ENCODE peak calls at places on chromosomes 4 and X, in eight cellular contexts. G is right lobe of liver; R is upper lobe of right lung; V is CD8-positive, alpha-beta T cell; I is upper lobe of left lung; H is Panc1; S is left lung; W is body of pancreas. L is an unnamed sample.
A peak's percentile ranks its signal among the peaks of the same experiment; 100 is the strongest.

GRCh38 chr4:147825451-147826287 is 93.8 kb downstream of the ARHGAP10 start:
- ATAC-seq in G (no peak), R (peak; percentile 67), V (no peak), I (no peak), H (no peak), S (peak; percentile 10), W (peak; percentile 76), L (no peak)

GRCh38 chrX:42739771-42740170 is 38.2 kb downstream of the PPP1R2C start:
- ATAC-seq in G (peak; percentile 31), R (peak; percentile 52), V (no peak), I (no peak), H (no peak), S (peak; percentile 57), W (peak; percentile 45), L (no peak)

GRCh38 chrX:13752141-13752540 is 17.6 kb downstream of the OFD1 start:
- ATAC-seq in G (no peak), R (no peak), V (no peak), I (no peak), H (no peak), S (no peak), W (no peak), L (no peak)

GRCh38 chr4:91092398-91092955 is 965.3 kb downstream of the CCSER1 start:
- ATAC-seq in G (no peak), R (no peak), V (no peak), I (no peak), H (no peak), S (peak; percentile 23), W (no peak), L (no peak)

GRCh38 chr4:86657910-86658309 is 63.8 kb downstream of the PTPN13 start:
- ATAC-seq in G (no peak), R (no peak), V (no peak), I (no peak), H (no peak), S (no peak), W (no peak), L (no peak)

GRCh38 chrX:71056857-71057256 is 11.3 kb downstream of the SNX12 start:
- ATAC-seq in G (no peak), R (no peak), V (no peak), I (no peak), H (no peak), S (no peak), W (no peak), L (no peak)

GRCh38 chr4:26452565-26453531 is 37.4 kb downstream of the CCKAR start:
- ATAC-seq in G (no peak), R (peak; percentile 62), V (no peak), I (no peak), H (no peak), S (peak; percentile 69), W (peak; percentile 79), L (no peak)

GRCh38 chr4:26992657-26993361 is 132.2 kb downstream of the STIM2 start:
- ATAC-seq in G (peak; percentile 66), R (peak; percentile 46), V (peak; percentile 42), I (no peak), H (no peak), S (peak; percentile 68), W (no peak), L (peak; percentile 55)

GRCh38 chrX:21158678-21159077 is 215.5 kb upstream of the CNKSR2 start:
- ATAC-seq in G (no peak), R (no peak), V (no peak), I (no peak), H (no peak), S (no peak), W (no peak), L (no peak)

GRCh38 chrX:134572816-134573682 is 85.2 kb downstream of the PLAC1 start:
- ATAC-seq in G (no peak), R (no peak), V (no peak), I (no peak), H (peak; percentile 53), S (no peak), W (no peak), L (no peak)

GRCh38 chr4:2409381-2409783 is 9.1 kb downstream of the ZFYVE28 start:
- ATAC-seq in G (no peak), R (no peak), V (no peak), I (no peak), H (no peak), S (no peak), W (no peak), L (no peak)

GRCh38 chrX:18855919-18856644 is 127.8 kb downstream of the PHKA2 start:
- ATAC-seq in G (no peak), R (no peak), V (no peak), I (no peak), H (no peak), S (no peak), W (no peak), L (no peak)

GRCh38 chrX:110432831-110433230 is 74.2 kb downstream of the RTL9 start:
- ATAC-seq in G (no peak), R (no peak), V (no peak), I (no peak), H (no peak), S (no peak), W (no peak), L (no peak)

GRCh38 chrX:15645266-15645665 is 19.3 kb downstream of the CLTRN start:
- ATAC-seq in G (no peak), R (no peak), V (no peak), I (no peak), H (no peak), S (no peak), W (no peak), L (no peak)

GRCh38 chrX:13923845-13924244 is 105.8 kb downstream of the GEMIN8 start:
- ATAC-seq in G (no peak), R (peak; percentile 63), V (no peak), I (no peak), H (no peak), S (peak; percentile 39), W (peak; percentile 90), L (no peak)

GRCh38 chrX:23773601-23774175 is 9.3 kb upstream of the SAT1 start:
- ATAC-seq in G (peak; percentile 49), R (peak; percentile 71), V (peak; percentile 97), I (no peak), H (no peak), S (peak; percentile 54), W (peak; percentile 50), L (no peak)

GRCh38 chr4:8152865-8153257 is 5.8 kb downstream of the ABLIM2 start:
- ATAC-seq in G (no peak), R (no peak), V (no peak), I (no peak), H (no peak), S (no peak), W (no peak), L (no peak)

GRCh38 chr4:113179996-113180395 is 130.5 kb downstream of the ANK2 start:
- ATAC-seq in G (no peak), R (no peak), V (no peak), I (no peak), H (no peak), S (no peak), W (no peak), L (no peak)

GRCh38 chrX:103483720-103484119 is 35.6 kb downstream of the RAB40A start:
- ATAC-seq in G (no peak), R (no peak), V (no peak), I (no peak), H (no peak), S (no peak), W (no peak), L (no peak)

GRCh38 chrX:16202943-16203342 is 35.7 kb downstream of the MAGEB17 start:
- ATAC-seq in G (peak; percentile 89), R (no peak), V (no peak), I (no peak), H (no peak), S (no peak), W (peak; percentile 84), L (no peak)

GRCh38 chr4:101238706-101239105 is 108.6 kb downstream of the PPP3CA start:
- ATAC-seq in G (no peak), R (no peak), V (no peak), I (no peak), H (no peak), S (peak; percentile 57), W (peak; percentile 47), L (peak; percentile 53)

DNA sequence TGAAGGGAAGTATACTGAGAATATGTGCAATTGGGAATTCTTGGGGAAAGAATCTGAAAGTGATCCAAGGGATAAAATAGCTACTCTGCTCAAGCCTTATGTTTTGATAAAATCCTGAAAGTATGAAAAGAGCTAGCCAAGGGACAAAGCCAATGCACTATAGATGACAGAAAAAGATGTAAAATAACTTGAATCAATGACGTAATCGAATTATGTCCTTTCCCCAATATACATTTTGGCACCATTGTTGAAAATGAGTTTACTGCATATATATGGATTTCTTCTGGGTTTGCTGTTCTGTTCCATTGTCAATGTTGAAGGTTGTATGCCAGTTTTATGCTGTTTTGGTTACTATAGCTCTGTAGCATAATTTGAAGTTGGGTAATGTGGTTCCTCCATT is 407.3 kb downstream of the DCAF12L2 start:
- ATAC-seq in G (no peak), R (no peak), V (no peak), I (no peak), H (no peak), S (no peak), W (no peak), L (no peak)
- H3K4me3 ChIP-seq in G (no peak overlapping the region), R (no peak overlapping the region), V (no peak overlapping the region), I (no peak overlapping the region), H (no peak overlapping the region), S (no peak overlapping the region), W (no peak overlapping the region), L (no peak overlapping the region)

GRCh38 chr4:186131935-186132334 is 27.4 kb downstream of the FAM149A start:
- ATAC-seq in G (no peak), R (no peak), V (no peak), I (no peak), H (no peak), S (no peak), W (no peak), L (no peak)
- TF ChIP-seq CTCF in G (no peak), R (no peak), V (no peak), I (no peak), H (no peak), S (no peak), W (no peak), L (no peak)

GRCh38 chrX:72132456-72132855 is 741 bp upstream of the RTL5 start:
- ATAC-seq in G (no peak), R (no peak), V (no peak), I (no peak), H (no peak), S (no peak), W (no peak), L (no peak)

GRCh38 chrX:72131317-72132294 is at the start of gene RTL5:
- ATAC-seq in G (peak; percentile 91), R (peak; percentile 95), V (peak; percentile 70), I (peak; percentile 84), H (peak; percentile 96), S (peak; percentile 96), W (peak; percentile 82), L (peak; percentile 94)

GRCh38 chrX:72130156-72130761 is 1.5 kb downstream of the RTL5 start:
- ATAC-seq in G (no peak), R (no peak), V (no peak), I (no peak), H (no peak), S (no peak), W (no peak), L (no peak)

GRCh38 chrX:72129661-72130060 is 2.1 kb downstream of the RTL5 start:
- ATAC-seq in G (no peak), R (no peak), V (no peak), I (no peak), H (no peak), S (no peak), W (no peak), L (no peak)

GRCh38 chrX:72130762-72131231 is 918 bp downstream of the RTL5 start:
- ATAC-seq in G (no peak), R (no peak), V (no peak), I (no peak), H (no peak), S (no peak), W (no peak), L (no peak)
- H3K4me3 ChIP-seq in G (peak overlapping the region; percentile 31), R (peak overlapping the region; percentile 56), V (no peak overlapping the region), I (peak overlapping the region; percentile 33), H (peak overlapping the region; percentile 56), S (peak overlapping the region; percentile 29), W (no peak overlapping the region), L (peak overlapping the region; percentile 64)

GRCh38 chr4:72496119-72496518 is 72.9 kb downstream of the ADAMTS3 start:
- ATAC-seq in G (no peak), R (no peak), V (no peak), I (no peak), H (no peak), S (no peak), W (no peak), L (no peak)
- TF ChIP-seq CTCF in G (no peak), R (no peak), V (no peak), I (no peak), H (no peak), S (no peak), W (no peak), L (no peak)